ENCODE peak calls at places on chromosomes 13 and 19, in nine cellular contexts. H is central memory CD4-positive, alpha-beta T cell; W is fibroblast of lung; M is activated T-cell treated with anti-CD3 and anti-CD28 coated beads, Interleukin-2, amount 50 U/mL, for 72 hours; U is HS-5; D is Kasumi-1; I is NCI-H1105; J is T-helper 2 cell; K is choroid plexus epithelial cell. G is an unnamed sample.

GRCh38 chr13:65499251-65499650 is 1730.9 kb downstream of the PCDH9 start:
- DNase-seq in H (no peak), W (no peak), M (no peak), U (no peak), D (no peak), I (no peak), J (no peak), K (no peak), G (no peak)

GRCh38 chr19:57903298-57904174 is 12.9 kb downstream of the ZNF417 start:
- DNase-seq in H (no peak), W (peak), M (no peak), U (peak), D (peak), I (peak), J (no peak), K (peak), G (no peak)

GRCh38 chr19:54179921-54180452 is 7.0 kb upstream of the TMC4 start:
- DNase-seq in H (no peak), W (peak), M (no peak), U (no peak), D (peak), I (peak), J (no peak), K (peak), G (no peak)

GRCh38 chr19:18995804-18996241 is 37.5 kb downstream of the SUGP2 start:
- DNase-seq in H (no peak), W (peak), M (peak), U (peak), D (peak), I (no peak), J (no peak), K (peak), G (peak)

GRCh38 chr13:24254151-24254810 is 55.1 kb upstream of the C1QTNF9 start:
- DNase-seq in H (peak), W (no peak), M (peak), U (no peak), D (peak), I (no peak), J (peak), K (peak), G (no peak)

GRCh38 chr13:46893221-46893620 is 3.6 kb downstream of the HTR2A start:
- DNase-seq in H (no peak), W (no peak), M (no peak), U (no peak), D (no peak), I (no peak), J (no peak), K (no peak), G (no peak)

GRCh38 chr13:114047358-114047881 is 73.5 kb upstream of the C13orf46 start:
- DNase-seq in H (no peak), W (peak), M (no peak), U (no peak), D (no peak), I (peak), J (no peak), K (peak), G (no peak)

GRCh38 chr13:82758056-82758455 is 1124.2 kb downstream of the SLITRK1 start:
- DNase-seq in H (no peak), W (no peak), M (no peak), U (no peak), D (peak), I (no peak), J (no peak), K (peak), G (no peak)

GRCh38 chr13:111259058-111259457 is 61.4 kb upstream of the TEX29 start:
- DNase-seq in H (no peak), W (no peak), M (no peak), U (no peak), D (no peak), I (no peak), J (no peak), K (no peak), G (no peak)

GRCh38 chr13:59776924-59777690 is 386.6 kb downstream of the DIAPH3 start:
- DNase-seq in H (no peak), W (peak), M (no peak), U (peak), D (no peak), I (no peak), J (no peak), K (peak), G (no peak)

GRCh38 chr19:32373614-32374295 is 28.3 kb downstream of the ZNF507 start:
- DNase-seq in H (no peak), W (peak), M (no peak), U (peak), D (no peak), I (no peak), J (no peak), K (peak), G (no peak)

GRCh38 chr19:38047641-38048040 is 140.6 kb downstream of the SIPA1L3 start:
- DNase-seq in H (no peak), W (no peak), M (no peak), U (no peak), D (no peak), I (no peak), J (no peak), K (no peak), G (no peak)

GRCh38 chr13:98541701-98542203 is 35.2 kb downstream of the STK24 start:
- DNase-seq in H (no peak), W (no peak), M (no peak), U (no peak), D (no peak), I (no peak), J (no peak), K (no peak), G (no peak)

GRCh38 chr13:77990973-77991372 is 72.3 kb upstream of the EDNRB start:
- DNase-seq in H (no peak), W (no peak), M (no peak), U (no peak), D (no peak), I (no peak), J (no peak), K (peak), G (no peak)

G was measured in mesothelial cell of epicardium.